ENCODE peak calls at places on chromosomes 16 and 17, in ten cellular contexts. One of them, this sample, is unnamed.
A peak's percentile ranks its signal among the peaks of the same experiment; 100 is the strongest.

GRCh38 chr16:2869502-2870064 is 11.6 kb upstream of the PRSS22 start:
- DNase-seq in transverse colon: no peak
- DNase-seq in coronary artery: no peak
- DNase-seq in left ventricle myocardium inferior: no peak
- DNase-seq in tibial nerve: no peak
- DNase-seq in adrenal gland: no peak
- DNase-seq in sigmoid colon: no peak
- DNase-seq in dorsolateral prefrontal cortex: no peak
- DNase-seq in cardiac muscle cell: no peak
- DNase-seq in H9: no peak
- DNase-seq in this sample: no peak

GRCh38 chr17:73091410-73091769 is 1.1 kb downstream of the SLC39A11 start:
- DNase-seq in transverse colon: no peak
- DNase-seq in coronary artery: no peak
- DNase-seq in left ventricle myocardium inferior: no peak
- DNase-seq in tibial nerve: no peak
- DNase-seq in adrenal gland: no peak
- DNase-seq in sigmoid colon: no peak
- DNase-seq in dorsolateral prefrontal cortex: no peak
- DNase-seq in cardiac muscle cell: no peak
- DNase-seq in H9: no peak
- DNase-seq in this sample: no peak

GRCh38 chr17:80773243-80773991 is 218.2 kb upstream of the CHMP6 start:
- DNase-seq in transverse colon: peak; percentile 58
- DNase-seq in coronary artery: no peak
- DNase-seq in left ventricle myocardium inferior: peak; percentile 27
- DNase-seq in tibial nerve: no peak
- DNase-seq in adrenal gland: no peak
- DNase-seq in sigmoid colon: peak; percentile 98
- DNase-seq in dorsolateral prefrontal cortex: peak; percentile 85
- DNase-seq in cardiac muscle cell: no peak
- DNase-seq in H9: peak; percentile 52
- DNase-seq in this sample: no peak

GRCh38 chr17:59506907-59507726 is 58.3 kb upstream of the DHX40 start:
- DNase-seq in transverse colon: no peak
- DNase-seq in coronary artery: no peak
- DNase-seq in left ventricle myocardium inferior: no peak
- DNase-seq in tibial nerve: no peak
- DNase-seq in adrenal gland: peak; percentile 47
- DNase-seq in sigmoid colon: no peak
- DNase-seq in dorsolateral prefrontal cortex: no peak
- DNase-seq in cardiac muscle cell: no peak
- DNase-seq in H9: no peak
- DNase-seq in this sample: no peak

GRCh38 chr17:75691371-75692290 is 24.5 kb downstream of the SAP30BP start:
- DNase-seq in transverse colon: no peak
- DNase-seq in coronary artery: no peak
- DNase-seq in left ventricle myocardium inferior: no peak
- DNase-seq in tibial nerve: no peak
- DNase-seq in adrenal gland: no peak
- DNase-seq in sigmoid colon: peak; percentile 69
- DNase-seq in dorsolateral prefrontal cortex: peak; percentile 70
- DNase-seq in cardiac muscle cell: no peak
- DNase-seq in H9: no peak
- DNase-seq in this sample: peak; percentile 89

GRCh38 chr16:28151180-28151579 is 60.6 kb downstream of the XPO6 start:
- DNase-seq in transverse colon: no peak
- DNase-seq in coronary artery: no peak
- DNase-seq in left ventricle myocardium inferior: no peak
- DNase-seq in tibial nerve: no peak
- DNase-seq in adrenal gland: no peak
- DNase-seq in sigmoid colon: no peak
- DNase-seq in dorsolateral prefrontal cortex: no peak
- DNase-seq in cardiac muscle cell: no peak
- DNase-seq in H9: no peak
- DNase-seq in this sample: no peak

GRCh38 chr17:43967251-43967875 is 13.6 kb upstream of the PYY start:
- DNase-seq in transverse colon: no peak
- DNase-seq in coronary artery: no peak
- DNase-seq in left ventricle myocardium inferior: no peak
- DNase-seq in tibial nerve: no peak
- DNase-seq in adrenal gland: no peak
- DNase-seq in sigmoid colon: no peak
- DNase-seq in dorsolateral prefrontal cortex: no peak
- DNase-seq in cardiac muscle cell: no peak
- DNase-seq in H9: no peak
- DNase-seq in this sample: no peak

GRCh38 chr17:62628845-62629555 is 1.5 kb downstream of the MRC2 start:
- DNase-seq in transverse colon: no peak
- DNase-seq in coronary artery: no peak
- DNase-seq in left ventricle myocardium inferior: no peak
- DNase-seq in tibial nerve: no peak
- DNase-seq in adrenal gland: no peak
- DNase-seq in sigmoid colon: no peak
- DNase-seq in dorsolateral prefrontal cortex: no peak
- DNase-seq in cardiac muscle cell: peak; percentile 64
- DNase-seq in H9: peak; percentile 67
- DNase-seq in this sample: no peak

GRCh38 chr17:41968676-41969075 is 2.1 kb downstream of the CNP start:
- DNase-seq in transverse colon: no peak
- DNase-seq in coronary artery: no peak
- DNase-seq in left ventricle myocardium inferior: no peak
- DNase-seq in tibial nerve: no peak
- DNase-seq in adrenal gland: no peak
- DNase-seq in sigmoid colon: no peak
- DNase-seq in dorsolateral prefrontal cortex: no peak
- DNase-seq in cardiac muscle cell: no peak
- DNase-seq in H9: no peak
- DNase-seq in this sample: no peak

GRCh38 chr16:49851468-49851787 is 4.5 kb downstream of the ZNF423 start:
- DNase-seq in transverse colon: peak; percentile 58
- DNase-seq in coronary artery: no peak
- DNase-seq in left ventricle myocardium inferior: no peak
- DNase-seq in tibial nerve: no peak
- DNase-seq in adrenal gland: no peak
- DNase-seq in sigmoid colon: no peak
- DNase-seq in dorsolateral prefrontal cortex: no peak
- DNase-seq in cardiac muscle cell: no peak
- DNase-seq in H9: no peak
- DNase-seq in this sample: no peak

GRCh38 chr16:19135896-19136438 is 22.2 kb downstream of the ITPRIPL2 start:
- DNase-seq in transverse colon: peak; percentile 85
- DNase-seq in coronary artery: no peak
- DNase-seq in left ventricle myocardium inferior: peak; percentile 43
- DNase-seq in tibial nerve: no peak
- DNase-seq in adrenal gland: no peak
- DNase-seq in sigmoid colon: peak; percentile 70
- DNase-seq in dorsolateral prefrontal cortex: no peak
- DNase-seq in cardiac muscle cell: no peak
- DNase-seq in H9: no peak
- DNase-seq in this sample: no peak

GRCh38 chr16:19138601-19139000 is 24.8 kb downstream of the ITPRIPL2 start:
- DNase-seq in transverse colon: peak; percentile 69
- DNase-seq in coronary artery: no peak
- DNase-seq in left ventricle myocardium inferior: peak; percentile 71
- DNase-seq in tibial nerve: peak; percentile 83
- DNase-seq in adrenal gland: peak; percentile 68
- DNase-seq in sigmoid colon: peak; percentile 94
- DNase-seq in dorsolateral prefrontal cortex: no peak
- DNase-seq in cardiac muscle cell: no peak
- DNase-seq in H9: no peak
- DNase-seq in this sample: peak; percentile 80

GRCh38 chr16:19137621-19138128 is 23.9 kb downstream of the ITPRIPL2 start:
- DNase-seq in transverse colon: no peak
- DNase-seq in coronary artery: no peak
- DNase-seq in left ventricle myocardium inferior: no peak
- DNase-seq in tibial nerve: no peak
- DNase-seq in adrenal gland: no peak
- DNase-seq in sigmoid colon: no peak
- DNase-seq in dorsolateral prefrontal cortex: no peak
- DNase-seq in cardiac muscle cell: no peak
- DNase-seq in H9: no peak
- DNase-seq in this sample: no peak

GRCh38 chr16:19136549-19137196 is 22.9 kb downstream of the ITPRIPL2 start:
- DNase-seq in transverse colon: peak; percentile 36
- DNase-seq in coronary artery: no peak
- DNase-seq in left ventricle myocardium inferior: no peak
- DNase-seq in tibial nerve: peak; percentile 50
- DNase-seq in adrenal gland: peak; percentile 42
- DNase-seq in sigmoid colon: peak; percentile 78
- DNase-seq in dorsolateral prefrontal cortex: no peak
- DNase-seq in cardiac muscle cell: no peak
- DNase-seq in H9: no peak
- DNase-seq in this sample: no peak

DNA sequence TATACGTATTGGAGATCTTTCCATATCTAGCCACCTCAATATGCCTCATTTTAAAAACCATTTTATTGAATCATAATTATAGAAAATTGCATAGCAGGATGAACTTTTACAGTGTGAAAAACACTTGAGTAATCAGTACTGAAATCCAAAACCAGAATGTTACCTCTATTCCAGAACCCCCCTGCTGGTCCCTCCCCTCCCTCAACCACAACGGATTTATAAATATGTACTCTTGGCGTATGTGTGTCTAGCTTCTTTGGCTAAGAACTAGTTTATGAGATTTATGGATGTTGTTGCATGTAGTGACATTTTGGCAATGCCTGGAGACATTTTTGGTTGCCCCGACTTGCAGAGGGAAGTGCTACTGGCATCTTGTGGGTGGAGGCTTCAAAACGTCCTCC is 23.4 kb downstream of the ITPRIPL2 start:
- DNase-seq in transverse colon: no peak
- DNase-seq in coronary artery: no peak
- DNase-seq in left ventricle myocardium inferior: no peak
- DNase-seq in tibial nerve: no peak
- DNase-seq in adrenal gland: no peak
- DNase-seq in sigmoid colon: no peak
- DNase-seq in dorsolateral prefrontal cortex: no peak
- DNase-seq in cardiac muscle cell: no peak
- DNase-seq in H9: no peak
- DNase-seq in this sample: no peak
- H3K27ac ChIP-seq in transverse colon: peak overlapping the region; percentile 54
- H3K27ac ChIP-seq in coronary artery: peak overlapping the region; percentile 52
- H3K27ac ChIP-seq in left ventricle myocardium inferior: peak overlapping the region; percentile 63
- H3K27ac ChIP-seq in tibial nerve: no peak overlapping the region
- H3K27ac ChIP-seq in adrenal gland: peak overlapping the region; percentile 9
- H3K27ac ChIP-seq in sigmoid colon: peak overlapping the region; percentile 71
- H3K27ac ChIP-seq in dorsolateral prefrontal cortex: no peak overlapping the region
- H3K27ac ChIP-seq in cardiac muscle cell: no peak overlapping the region
- H3K27ac ChIP-seq in H9: no peak overlapping the region
- H3K27ac ChIP-seq in this sample: no peak overlapping the region

DNA sequence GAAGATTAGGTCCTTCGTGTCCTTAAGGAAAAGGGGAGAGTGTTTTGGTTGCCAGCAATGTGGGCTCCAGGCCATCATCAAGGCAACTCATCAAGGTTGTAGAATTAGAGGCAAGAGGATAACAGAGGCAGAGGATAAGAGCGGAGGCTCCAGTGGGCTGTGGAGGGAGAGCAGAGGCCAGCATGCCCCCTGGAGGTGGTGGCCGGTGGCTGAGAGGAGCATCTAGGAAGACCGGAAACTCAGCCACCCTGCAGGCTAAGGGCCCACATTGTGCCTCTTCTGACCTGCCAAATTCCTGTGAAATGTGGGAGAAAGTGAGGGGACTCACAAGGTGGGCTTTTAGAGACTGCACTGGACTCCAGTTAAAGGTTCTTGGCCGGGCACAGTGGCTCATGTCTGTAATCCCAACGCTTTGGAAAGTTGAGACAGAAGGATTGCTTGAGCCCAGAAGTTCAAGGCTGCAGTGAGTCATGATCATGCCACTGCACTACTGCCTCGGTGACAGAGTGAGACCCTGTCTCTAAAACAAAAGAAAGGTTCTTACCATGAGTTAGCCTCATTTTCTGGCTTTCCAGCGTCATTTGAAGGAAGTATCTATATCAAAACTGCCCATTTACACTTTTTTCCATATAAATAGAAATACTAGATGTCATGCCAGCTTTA is 62.7 kb upstream of the ADORA2B start:
- DNase-seq in transverse colon: no peak
- DNase-seq in coronary artery: no peak
- DNase-seq in left ventricle myocardium inferior: no peak
- DNase-seq in tibial nerve: no peak
- DNase-seq in adrenal gland: peak; percentile 65
- DNase-seq in sigmoid colon: no peak
- DNase-seq in dorsolateral prefrontal cortex: no peak
- DNase-seq in cardiac muscle cell: no peak
- DNase-seq in H9: peak; percentile 85
- DNase-seq in this sample: no peak
- TF ChIP-seq CTCF in transverse colon: no peak
- TF ChIP-seq CTCF in coronary artery: no peak
- TF ChIP-seq CTCF in left ventricle myocardium inferior: peak; percentile 13
- TF ChIP-seq CTCF in tibial nerve: no peak
- TF ChIP-seq CTCF in adrenal gland: no peak
- TF ChIP-seq CTCF in sigmoid colon: no peak
- TF ChIP-seq CTCF in dorsolateral prefrontal cortex: no peak
- TF ChIP-seq CTCF in cardiac muscle cell: peak; percentile 12
- TF ChIP-seq CTCF in H9: peak; percentile 68
- TF ChIP-seq CTCF in this sample: no peak

DNA sequence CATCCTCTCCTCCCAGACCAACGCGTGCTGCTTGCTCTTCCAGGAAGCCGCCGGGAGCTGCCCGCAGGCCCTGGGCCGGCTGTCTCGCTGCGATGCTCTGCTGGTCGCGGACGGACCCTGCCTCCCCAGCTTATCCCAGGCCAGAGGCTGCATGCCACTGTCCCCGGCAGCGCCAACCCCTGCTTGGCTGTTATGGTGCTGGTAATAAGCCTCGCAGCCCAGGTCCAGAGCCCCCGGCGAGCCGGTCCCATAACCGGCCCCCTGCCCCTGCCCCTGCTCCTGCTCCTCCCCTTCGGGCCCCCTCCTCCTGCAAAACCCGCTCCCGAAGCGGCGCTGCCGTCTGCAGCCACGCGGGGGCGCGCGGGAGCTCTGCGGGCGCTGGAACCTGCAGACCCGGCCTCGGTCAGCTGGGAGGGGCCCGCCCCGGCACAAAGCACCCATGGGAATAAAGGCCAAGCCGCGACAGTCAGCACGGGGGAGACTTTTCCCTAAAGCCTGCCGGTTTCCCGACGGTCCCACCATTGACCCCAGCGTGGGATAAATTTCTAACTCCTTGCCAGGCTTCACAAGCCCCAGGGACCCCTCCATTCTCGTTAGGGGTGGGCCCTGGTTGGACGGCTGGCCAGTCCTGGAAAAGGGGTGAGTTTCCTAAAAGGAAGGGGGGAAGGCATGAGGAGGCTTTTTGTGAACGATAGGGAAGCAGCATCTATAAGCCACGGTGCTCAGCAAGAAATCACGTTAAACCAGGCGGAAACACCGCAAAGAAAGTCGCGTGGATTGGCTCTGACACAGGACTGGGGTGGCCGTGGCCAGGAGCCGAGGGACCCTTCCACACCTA is 11.2 kb downstream of the ENPP7 start:
- DNase-seq in transverse colon: peak; percentile 75
- DNase-seq in coronary artery: no peak
- DNase-seq in left ventricle myocardium inferior: peak; percentile 71
- DNase-seq in tibial nerve: peak; percentile 43
- DNase-seq in adrenal gland: peak; percentile 65
- DNase-seq in sigmoid colon: peak; percentile 73
- DNase-seq in dorsolateral prefrontal cortex: peak; percentile 87
- DNase-seq in cardiac muscle cell: peak; percentile 79
- DNase-seq in H9: peak; percentile 96
- DNase-seq in this sample: no peak
- H3K27ac ChIP-seq in transverse colon: no peak overlapping the region
- H3K27ac ChIP-seq in coronary artery: no peak overlapping the region
- H3K27ac ChIP-seq in left ventricle myocardium inferior: no peak overlapping the region
- H3K27ac ChIP-seq in tibial nerve: no peak overlapping the region
- H3K27ac ChIP-seq in adrenal gland: no peak overlapping the region
- H3K27ac ChIP-seq in sigmoid colon: no peak overlapping the region
- H3K27ac ChIP-seq in dorsolateral prefrontal cortex: no peak overlapping the region
- H3K27ac ChIP-seq in cardiac muscle cell: no peak overlapping the region
- H3K27ac ChIP-seq in H9: no peak overlapping the region
- H3K27ac ChIP-seq in this sample: no peak overlapping the region

GRCh38 chr17:74433421-74434121 is 1.7 kb downstream of the GPRC5C start:
- DNase-seq in transverse colon: no peak
- DNase-seq in coronary artery: peak; percentile 82
- DNase-seq in left ventricle myocardium inferior: no peak
- DNase-seq in tibial nerve: no peak
- DNase-seq in adrenal gland: no peak
- DNase-seq in sigmoid colon: no peak
- DNase-seq in dorsolateral prefrontal cortex: no peak
- DNase-seq in cardiac muscle cell: peak; percentile 54
- DNase-seq in H9: peak; percentile 75
- DNase-seq in this sample: no peak
- TF ChIP-seq CTCF in transverse colon: no peak
- TF ChIP-seq CTCF in coronary artery: no peak
- TF ChIP-seq CTCF in left ventricle myocardium inferior: no peak
- TF ChIP-seq CTCF in tibial nerve: no peak
- TF ChIP-seq CTCF in adrenal gland: no peak
- TF ChIP-seq CTCF in sigmoid colon: no peak
- TF ChIP-seq CTCF in dorsolateral prefrontal cortex: no peak
- TF ChIP-seq CTCF in cardiac muscle cell: peak; percentile 43
- TF ChIP-seq CTCF in H9: no peak
- TF ChIP-seq CTCF in this sample: no peak